ENCODE peak calls at places on chromosomes 4 and X, in nine cellular contexts. N, R, Y, Q, M, G, S, I and K are unnamed samples.

GRCh38 chrX:102787283-102787682 is 66.7 kb downstream of the GPRASP3 start:
- DNase-seq in N (no peak), R (no peak), Y (no peak), Q (no peak), M (no peak), G (no peak), S (no peak), I (no peak), K (no peak)

GRCh38 chrX:53257166-53257565 is 24.2 kb downstream of the IQSEC2 start:
- DNase-seq in N (no peak), R (no peak), Y (no peak), Q (no peak), M (no peak), G (no peak), S (no peak), I (no peak), K (no peak)

GRCh38 chr4:88756149-88756548 is 58.5 kb upstream of the NAP1L5 start:
- DNase-seq in N (no peak), R (no peak), Y (no peak), Q (no peak), M (no peak), G (no peak), S (no peak), I (no peak), K (no peak)

GRCh38 chr4:85402371-85402770 is 72.6 kb upstream of the ARHGAP24 start:
- DNase-seq in N (peak), R (peak), Y (no peak), Q (no peak), M (no peak), G (peak), S (peak), I (no peak), K (no peak)

GRCh38 chrX:140050906-140051305 is 85.6 kb upstream of the CXorf66 start:
- DNase-seq in N (peak), R (no peak), Y (no peak), Q (no peak), M (peak), G (peak), S (no peak), I (no peak), K (no peak)

GRCh38 chr4:86592553-86593249 is 1.4 kb upstream of the PTPN13 start:
- DNase-seq in N (peak), R (peak), Y (no peak), Q (no peak), M (peak), G (peak), S (peak), I (no peak), K (no peak)

GRCh38 chr4:121784975-121785374 is 16.1 kb upstream of the EXOSC9 start:
- DNase-seq in N (peak), R (peak), Y (no peak), Q (peak), M (peak), G (peak), S (peak), I (no peak), K (no peak)

GRCh38 chr4:133594246-133595207 is 445.4 kb downstream of the PCDH10 start:
- DNase-seq in N (peak), R (peak), Y (no peak), Q (peak), M (peak), G (peak), S (peak), I (no peak), K (peak)

GRCh38 chr4:87566276-87566675 is 37.1 kb upstream of the SPARCL1 start:
- DNase-seq in N (no peak), R (no peak), Y (no peak), Q (no peak), M (peak), G (no peak), S (no peak), I (no peak), K (no peak)

GRCh38 chrX:47629419-47630210 is at the start of gene CFP:
- DNase-seq in N (no peak), R (no peak), Y (no peak), Q (no peak), M (no peak), G (no peak), S (no peak), I (no peak), K (no peak)

GRCh38 chr4:174222266-174222872 is 61.1 kb downstream of the FBXO8 start:
- DNase-seq in N (peak), R (peak), Y (no peak), Q (peak), M (peak), G (peak), S (no peak), I (peak), K (no peak)

GRCh38 chr4:108937066-108937465 is 174.2 kb upstream of the ETNPPL start:
- DNase-seq in N (peak), R (no peak), Y (no peak), Q (no peak), M (no peak), G (no peak), S (peak), I (no peak), K (no peak)

GRCh38 chr4:150828159-150828558 is 186.9 kb downstream of the LRBA start:
- DNase-seq in N (no peak), R (no peak), Y (no peak), Q (no peak), M (no peak), G (no peak), S (no peak), I (no peak), K (no peak)

GRCh38 chr4:17327587-17327986 is 184.3 kb downstream of the QDPR start:
- DNase-seq in N (peak), R (no peak), Y (no peak), Q (no peak), M (no peak), G (peak), S (peak), I (no peak), K (no peak)

GRCh38 chrX:106692425-106693075 is 34.0 kb upstream of the RNF128 start:
- DNase-seq in N (no peak), R (no peak), Y (no peak), Q (no peak), M (no peak), G (no peak), S (no peak), I (peak), K (no peak)

GRCh38 chr4:161581262-161581661 is 582.5 kb downstream of the FSTL5 start:
- DNase-seq in N (peak), R (peak), Y (no peak), Q (no peak), M (no peak), G (peak), S (peak), I (no peak), K (no peak)

GRCh38 chr4:47642985-47643745 is 158.1 kb downstream of the ATP10D start:
- DNase-seq in N (peak), R (no peak), Y (no peak), Q (no peak), M (no peak), G (no peak), S (peak), I (no peak), K (no peak)

GRCh38 chrX:154459843-154460242 is 1.8 kb downstream of the PLXNA3 start:
- DNase-seq in N (no peak), R (no peak), Y (no peak), Q (no peak), M (no peak), G (peak), S (no peak), I (no peak), K (no peak)

GRCh38 chr4:71777891-71778290 is 6.0 kb downstream of the GC start:
- DNase-seq in N (no peak), R (no peak), Y (no peak), Q (no peak), M (no peak), G (no peak), S (no peak), I (no peak), K (no peak)

GRCh38 chr4:33063238-33063637 is 2343.1 kb downstream of the PCDH7 start:
- DNase-seq in N (peak), R (no peak), Y (no peak), Q (no peak), M (peak), G (peak), S (peak), I (no peak), K (no peak)

GRCh38 chr4:25367004-25367621 is 9.9 kb upstream of the ANAPC4 start:
- DNase-seq in N (peak), R (peak), Y (no peak), Q (peak), M (peak), G (peak), S (peak), I (no peak), K (no peak)

GRCh38 chr4:17494258-17494657 is 17.6 kb downstream of the QDPR start:
- DNase-seq in N (peak), R (peak), Y (no peak), Q (peak), M (peak), G (peak), S (peak), I (no peak), K (no peak)

GRCh38 chr4:156778606-156779005 is 193.0 kb downstream of the PDGFC start:
- DNase-seq in N (peak), R (peak), Y (no peak), Q (no peak), M (peak), G (peak), S (peak), I (peak), K (no peak)

GRCh38 chr4:185472063-185472542 is 570 bp upstream of the CCDC110 start:
- DNase-seq in N (no peak), R (no peak), Y (no peak), Q (peak), M (no peak), G (no peak), S (no peak), I (no peak), K (no peak)

GRCh38 chrX:119759333-119759766 is 962 bp downstream of the SOWAHD start:
- DNase-seq in N (no peak), R (no peak), Y (no peak), Q (no peak), M (no peak), G (no peak), S (no peak), I (no peak), K (no peak)

GRCh38 chrX:119760026-119760902 is 1.9 kb downstream of the SOWAHD start:
- DNase-seq in N (no peak), R (no peak), Y (no peak), Q (no peak), M (no peak), G (no peak), S (no peak), I (no peak), K (no peak)

GRCh38 chrX:119757979-119758681 is at the start of gene SOWAHD:
- DNase-seq in N (no peak), R (peak), Y (no peak), Q (no peak), M (peak), G (peak), S (no peak), I (peak), K (no peak)

GRCh38 chrX:119757646-119757978 is 776 bp upstream of the SOWAHD start:
- DNase-seq in N (no peak), R (no peak), Y (no peak), Q (no peak), M (no peak), G (no peak), S (no peak), I (no peak), K (no peak)

GRCh38 chrX:119758682-119759332 is 419 bp downstream of the SOWAHD start:
- DNase-seq in N (no peak), R (peak), Y (no peak), Q (peak), M (no peak), G (peak), S (no peak), I (no peak), K (no peak)
- H3K9ac ChIP-seq in N (no peak), R (no peak), Y (no peak), Q (no peak), M (peak), G (peak), S (no peak), I (peak), K (no peak)

DNA sequence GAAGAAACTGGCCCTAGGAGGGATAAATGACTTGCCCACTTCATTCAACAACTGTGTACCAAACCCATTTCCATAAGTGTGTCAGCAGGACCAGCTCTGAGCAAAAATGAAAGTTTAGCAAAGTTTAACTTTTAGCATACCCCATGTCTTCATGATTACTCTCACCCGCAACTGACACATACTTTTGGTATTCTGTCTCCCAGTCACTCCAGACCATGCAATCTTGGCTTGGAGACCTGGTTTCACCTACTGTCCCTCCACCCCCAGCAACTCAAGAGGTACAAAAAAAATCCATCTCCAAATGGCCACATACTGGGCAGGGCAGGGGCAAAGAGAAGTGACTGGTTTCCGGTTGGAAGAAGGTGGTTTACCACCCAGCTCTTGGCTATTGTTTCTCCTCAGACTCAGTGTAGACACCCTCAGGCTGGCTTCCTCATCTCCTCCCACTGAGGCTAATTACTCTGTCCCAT is 79.8 kb downstream of the RLIM start:
- DNase-seq in N (peak), R (peak), Y (no peak), Q (no peak), M (no peak), G (peak), S (peak), I (no peak), K (no peak)
- TF ChIP-seq EZH2 in N (no peak), R (no peak), Y (no peak), Q (no peak), M (no peak), G (no peak), S (no peak), I (no peak), K (no peak)

GRCh38 chrX:20140410-20140809 is 1.2 kb downstream of the EIF1AX start:
- DNase-seq in N (no peak), R (no peak), Y (peak), Q (no peak), M (no peak), G (peak), S (no peak), I (no peak), K (no peak)
- H3K9ac ChIP-seq in N (peak), R (peak), Y (peak), Q (peak), M (peak), G (peak), S (peak), I (peak), K (peak)

GRCh38 chr4:112510468-112511293 is 5.3 kb downstream of the NEUROG2 start:
- DNase-seq in N (no peak), R (no peak), Y (no peak), Q (no peak), M (no peak), G (no peak), S (no peak), I (no peak), K (no peak)
- TF ChIP-seq EZH2 in N (peak), R (peak), Y (no peak), Q (peak), M (no peak), G (peak), S (peak), I (no peak), K (no peak)

GRCh38 chr4:176838611-176839411 is 46.1 kb upstream of the VEGFC start:
- DNase-seq in N (peak), R (peak), Y (no peak), Q (peak), M (peak), G (peak), S (peak), I (no peak), K (no peak)
- H3K9ac ChIP-seq in N (no peak), R (no peak), Y (no peak), Q (peak), M (peak), G (no peak), S (peak), I (no peak), K (no peak)

DNA sequence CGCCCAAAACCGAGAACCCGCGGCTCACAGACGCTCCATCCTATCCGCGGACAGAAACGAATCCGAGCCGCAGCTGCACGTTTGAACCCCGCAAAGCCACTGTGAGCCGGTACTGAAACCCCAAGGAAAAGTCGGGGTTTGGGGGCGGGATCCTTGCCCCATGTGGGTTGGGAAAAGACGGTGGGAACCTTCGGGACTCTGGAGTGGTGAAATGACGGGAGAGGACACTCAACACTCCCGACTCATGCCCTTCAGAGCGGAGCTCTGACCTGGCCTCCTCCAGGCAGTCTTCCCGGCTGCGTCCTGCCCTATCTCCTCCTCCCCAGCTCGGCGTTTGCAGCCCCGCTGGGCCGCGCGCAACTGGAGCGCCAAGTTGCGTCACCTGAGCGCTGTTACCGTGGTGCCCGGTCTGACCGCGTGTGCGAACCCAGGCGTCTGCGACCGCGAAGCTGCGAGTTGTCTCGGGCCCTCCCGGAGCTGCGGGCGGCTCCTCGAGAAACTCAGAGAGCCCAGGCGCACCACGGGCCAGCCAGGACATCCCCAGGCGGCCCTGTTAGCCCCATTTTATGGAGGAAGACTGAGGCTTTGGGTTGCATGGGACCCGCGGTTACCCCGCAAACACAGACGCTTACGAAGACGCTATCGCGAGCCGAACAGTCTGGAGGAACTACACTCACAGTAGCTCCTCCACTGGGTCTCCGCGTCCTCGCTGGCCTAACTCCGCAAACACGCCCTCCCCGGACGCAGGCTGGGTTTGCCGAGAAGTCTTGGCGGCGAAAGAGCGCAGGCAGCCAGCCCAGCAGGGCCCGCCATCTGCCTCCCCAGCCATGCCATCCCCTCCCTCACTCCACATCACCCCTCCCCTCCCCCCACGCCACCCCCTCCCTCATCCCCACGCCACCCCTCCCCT is 20.3 kb upstream of the HMX1 start:
- DNase-seq in N (no peak), R (no peak), Y (no peak), Q (no peak), M (no peak), G (no peak), S (no peak), I (no peak), K (no peak)
- TF ChIP-seq EZH2 in N (no peak), R (no peak), Y (no peak), Q (peak), M (no peak), G (no peak), S (no peak), I (no peak), K (no peak)

GRCh38 chrX:136030357-136031225 is 45.4 kb downstream of the SLC9A6 start:
- DNase-seq in N (peak), R (no peak), Y (no peak), Q (peak), M (no peak), G (peak), S (peak), I (no peak), K (no peak)
- H3K9ac ChIP-seq in N (no peak), R (no peak), Y (no peak), Q (peak), M (no peak), G (peak), S (peak), I (no peak), K (no peak)

GRCh38 chr4:13531609-13531998 is 12.7 kb downstream of the NKX3-2 start:
- DNase-seq in N (no peak), R (no peak), Y (no peak), Q (no peak), M (no peak), G (no peak), S (no peak), I (no peak), K (no peak)

GRCh38 chr4:13534344-13535063 is 9.8 kb downstream of the NKX3-2 start:
- DNase-seq in N (no peak), R (no peak), Y (no peak), Q (no peak), M (no peak), G (no peak), S (no peak), I (no peak), K (no peak)

GRCh38 chr4:13535708-13536361 is 8.5 kb downstream of the NKX3-2 start:
- DNase-seq in N (no peak), R (no peak), Y (no peak), Q (no peak), M (no peak), G (no peak), S (no peak), I (no peak), K (no peak)

GRCh38 chr4:13535118-13535517 is 9.2 kb downstream of the NKX3-2 start:
- DNase-seq in N (no peak), R (no peak), Y (no peak), Q (no peak), M (no peak), G (no peak), S (no peak), I (no peak), K (no peak)

DNA sequence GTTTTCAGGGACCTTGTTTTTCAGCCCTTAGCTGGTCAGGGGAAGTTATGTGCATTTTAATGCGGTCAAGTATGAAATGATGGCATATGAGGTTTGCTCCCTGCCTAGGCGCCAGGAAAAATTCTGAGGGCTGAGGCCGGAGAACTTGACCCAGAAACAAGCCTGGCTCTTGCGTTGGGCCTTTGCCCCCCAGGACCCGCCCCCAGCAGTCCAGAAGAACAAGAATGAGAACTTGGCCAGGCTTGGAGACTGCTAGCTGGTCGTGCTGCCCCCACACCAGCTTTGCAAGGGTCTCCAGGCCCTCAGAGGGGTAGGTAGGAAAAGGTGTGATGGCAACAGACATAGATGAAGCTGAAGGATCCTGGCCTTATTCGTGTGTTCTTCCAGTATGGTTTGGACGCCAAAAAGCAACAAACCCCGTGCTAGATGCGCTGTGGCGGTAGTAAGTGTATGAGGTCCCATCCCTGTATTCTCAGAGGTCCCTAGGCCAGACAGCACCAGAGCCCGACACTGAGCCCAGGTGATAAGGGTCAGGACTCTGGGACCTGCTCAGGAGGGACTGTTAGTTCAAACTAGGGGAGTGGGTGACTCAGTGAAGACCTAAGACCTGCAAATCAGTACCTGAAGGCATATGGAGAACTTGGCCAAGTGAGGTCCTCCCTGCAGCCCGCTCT is 10.5 kb downstream of the NKX3-2 start:
- DNase-seq in N (no peak), R (no peak), Y (no peak), Q (no peak), M (no peak), G (no peak), S (no peak), I (no peak), K (no peak)
- TF ChIP-seq EZH2 in N (no peak), R (no peak), Y (no peak), Q (no peak), M (no peak), G (no peak), S (peak), I (no peak), K (no peak)

DNA sequence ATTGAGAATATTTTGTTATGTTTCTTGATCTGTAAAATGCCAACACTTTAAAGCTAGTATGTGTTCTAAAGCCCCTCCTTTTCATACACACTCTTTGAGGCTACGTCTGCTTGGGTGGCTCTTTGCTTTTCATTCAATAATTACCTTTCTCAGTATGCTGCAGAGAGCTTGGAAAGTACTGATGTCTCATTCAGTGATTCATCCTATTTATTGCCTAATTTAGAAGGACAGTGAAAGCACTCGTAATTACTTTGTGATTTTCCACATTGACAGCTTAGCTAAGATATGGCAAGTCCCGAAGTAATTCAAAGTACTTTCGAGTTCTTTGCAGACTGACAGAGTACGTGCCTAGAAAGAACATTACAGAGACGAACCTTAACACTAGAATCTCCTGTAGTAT is 57.2 kb downstream of the BMP15 start:
- DNase-seq in N (peak), R (peak), Y (no peak), Q (no peak), M (peak), G (peak), S (no peak), I (no peak), K (no peak)
- H3K9ac ChIP-seq in N (no peak), R (no peak), Y (no peak), Q (no peak), M (no peak), G (no peak), S (no peak), I (no peak), K (no peak)